ENCODE peak calls at places on chromosomes 16 and 17, in eight cellular contexts. One of them, this sample, is unnamed. For H3K9me3, the result is how much of the 10 kb centered on the place peaks cover.

GRCh38 chr16:489606-490005 is 37.9 kb upstream of the CAPN15 start:
- DNase-seq in heart left ventricle: no peak
- DNase-seq in uterus: no peak
- DNase-seq in stomach: no peak
- DNase-seq in adrenal gland: no peak
- DNase-seq in A549: no peak
- DNase-seq in WERI-Rb-1: no peak
- DNase-seq in body of pancreas: no peak
- DNase-seq in this sample: no peak

GRCh38 chr16:87582221-87582965 is 19.9 kb upstream of the JPH3 start:
- DNase-seq in heart left ventricle: peak
- DNase-seq in body of pancreas: peak
- DNase-seq in adrenal gland: peak
- DNase-seq in A549: no peak
- DNase-seq in WERI-Rb-1: peak
- DNase-seq in uterus: peak
- DNase-seq in stomach: no peak
- DNase-seq in this sample: peak

GRCh38 chr17:14297161-14297851 is 3.6 kb upstream of the HS3ST3B1 start:
- DNase-seq in stomach: peak
- DNase-seq in body of pancreas: no peak
- DNase-seq in adrenal gland: no peak
- DNase-seq in WERI-Rb-1: no peak
- DNase-seq in uterus: no peak
- DNase-seq in heart left ventricle: peak
- DNase-seq in A549: peak
- DNase-seq in this sample: peak

GRCh38 chr17:72021417-72022041 is 99.3 kb upstream of the SOX9 start:
- DNase-seq in body of pancreas: no peak
- DNase-seq in A549: no peak
- DNase-seq in heart left ventricle: no peak
- DNase-seq in WERI-Rb-1: no peak
- DNase-seq in stomach: no peak
- DNase-seq in adrenal gland: no peak
- DNase-seq in uterus: no peak
- DNase-seq in this sample: no peak

GRCh38 chr17:77306790-77307478 is 166.2 kb downstream of the SEC14L1 start:
- DNase-seq in WERI-Rb-1: no peak
- DNase-seq in A549: no peak
- DNase-seq in adrenal gland: no peak
- DNase-seq in heart left ventricle: no peak
- DNase-seq in body of pancreas: peak
- DNase-seq in uterus: no peak
- DNase-seq in stomach: no peak
- DNase-seq in this sample: no peak

GRCh38 chr17:78127240-78127887 is 1.2 kb downstream of the TMC6 start:
- DNase-seq in body of pancreas: peak
- DNase-seq in uterus: no peak
- DNase-seq in WERI-Rb-1: no peak
- DNase-seq in stomach: peak
- DNase-seq in A549: no peak
- DNase-seq in adrenal gland: peak
- DNase-seq in heart left ventricle: peak
- DNase-seq in this sample: peak

GRCh38 chr17:32783602-32784001 is 93.3 kb downstream of the MYO1D start:
- DNase-seq in stomach: no peak
- DNase-seq in adrenal gland: no peak
- DNase-seq in uterus: no peak
- DNase-seq in body of pancreas: peak
- DNase-seq in WERI-Rb-1: no peak
- DNase-seq in heart left ventricle: no peak
- DNase-seq in A549: peak
- DNase-seq in this sample: no peak

GRCh38 chr17:50550661-50551432 is 3.9 kb downstream of the SPATA20 start:
- DNase-seq in WERI-Rb-1: peak
- DNase-seq in adrenal gland: peak
- DNase-seq in heart left ventricle: peak
- DNase-seq in body of pancreas: peak
- DNase-seq in A549: peak
- DNase-seq in stomach: peak
- DNase-seq in uterus: peak
- DNase-seq in this sample: peak

GRCh38 chr16:65274576-65274975 is 152.7 kb upstream of the CDH11 start:
- DNase-seq in stomach: no peak
- DNase-seq in A549: no peak
- DNase-seq in body of pancreas: no peak
- DNase-seq in uterus: no peak
- DNase-seq in heart left ventricle: no peak
- DNase-seq in adrenal gland: no peak
- DNase-seq in WERI-Rb-1: no peak
- DNase-seq in this sample: no peak

GRCh38 chr17:50269477-50270429 is 4.5 kb upstream of the TMEM92 start:
- DNase-seq in body of pancreas: peak
- DNase-seq in heart left ventricle: peak
- DNase-seq in WERI-Rb-1: peak
- DNase-seq in adrenal gland: peak
- DNase-seq in A549: peak
- DNase-seq in stomach: peak
- DNase-seq in uterus: peak
- DNase-seq in this sample: peak

GRCh38 chr16:58678716-58679115 is 5.9 kb downstream of the SLC38A7 start:
- DNase-seq in body of pancreas: peak
- DNase-seq in adrenal gland: peak
- DNase-seq in uterus: no peak
- DNase-seq in A549: no peak
- DNase-seq in WERI-Rb-1: no peak
- DNase-seq in heart left ventricle: peak
- DNase-seq in stomach: no peak
- DNase-seq in this sample: peak

GRCh38 chr16:85327731-85328664 is 215.7 kb upstream of the CIBAR2 start:
- DNase-seq in A549: no peak
- DNase-seq in adrenal gland: no peak
- DNase-seq in body of pancreas: no peak
- DNase-seq in heart left ventricle: peak
- DNase-seq in WERI-Rb-1: peak
- DNase-seq in uterus: no peak
- DNase-seq in stomach: no peak
- DNase-seq in this sample: no peak

GRCh38 chr16:88755745-88756443 is 29.1 kb downstream of the PIEZO1 start:
- DNase-seq in heart left ventricle: no peak
- DNase-seq in uterus: no peak
- DNase-seq in body of pancreas: no peak
- DNase-seq in A549: no peak
- DNase-seq in adrenal gland: no peak
- DNase-seq in stomach: no peak
- DNase-seq in WERI-Rb-1: no peak
- DNase-seq in this sample: no peak
- TF ChIP-seq CTCF in heart left ventricle: no peak
- TF ChIP-seq CTCF in uterus: no peak
- TF ChIP-seq CTCF in body of pancreas: no peak
- TF ChIP-seq CTCF in A549: no peak
- TF ChIP-seq CTCF in adrenal gland: no peak
- TF ChIP-seq CTCF in stomach: no peak
- TF ChIP-seq CTCF in WERI-Rb-1: no peak
- TF ChIP-seq CTCF in this sample: no peak

GRCh38 chr16:5938607-5939006 is 841.0 kb upstream of the EEF2KMT start:
- DNase-seq in adrenal gland: no peak
- DNase-seq in body of pancreas: no peak
- DNase-seq in A549: no peak
- DNase-seq in heart left ventricle: no peak
- DNase-seq in uterus: no peak
- DNase-seq in stomach: no peak
- DNase-seq in WERI-Rb-1: no peak
- DNase-seq in this sample: no peak
- H3K9me3 ChIP-seq in adrenal gland: under half
- H3K9me3 ChIP-seq in body of pancreas: under half
- H3K9me3 ChIP-seq in A549: under half
- H3K9me3 ChIP-seq in heart left ventricle: under half
- H3K9me3 ChIP-seq in uterus: under half
- H3K9me3 ChIP-seq in stomach: under half
- H3K9me3 ChIP-seq in WERI-Rb-1: under half
- H3K9me3 ChIP-seq in this sample: under half

GRCh38 chr16:48433849-48434530 is 48.8 kb upstream of the SIAH1 start:
- DNase-seq in WERI-Rb-1: no peak
- DNase-seq in uterus: no peak
- DNase-seq in body of pancreas: peak
- DNase-seq in heart left ventricle: no peak
- DNase-seq in A549: no peak
- DNase-seq in stomach: no peak
- DNase-seq in adrenal gland: no peak
- DNase-seq in this sample: no peak
- H3K27ac ChIP-seq in WERI-Rb-1: no peak
- H3K27ac ChIP-seq in uterus: no peak
- H3K27ac ChIP-seq in body of pancreas: no peak
- H3K27ac ChIP-seq in heart left ventricle: no peak
- H3K27ac ChIP-seq in A549: peak
- H3K27ac ChIP-seq in stomach: no peak
- H3K27ac ChIP-seq in adrenal gland: no peak
- H3K27ac ChIP-seq in this sample: no peak

GRCh38 chr17:17570207-17570797 is 21.2 kb downstream of the PEMT start:
- DNase-seq in heart left ventricle: peak
- DNase-seq in adrenal gland: peak
- DNase-seq in stomach: peak
- DNase-seq in WERI-Rb-1: peak
- DNase-seq in body of pancreas: peak
- DNase-seq in uterus: peak
- DNase-seq in A549: peak
- DNase-seq in this sample: peak
- TF ChIP-seq CTCF in heart left ventricle: peak
- TF ChIP-seq CTCF in adrenal gland: no peak
- TF ChIP-seq CTCF in stomach: peak
- TF ChIP-seq CTCF in WERI-Rb-1: peak
- TF ChIP-seq CTCF in body of pancreas: peak
- TF ChIP-seq CTCF in uterus: peak
- TF ChIP-seq CTCF in A549: peak
- TF ChIP-seq CTCF in this sample: peak

GRCh38 chr16:35480988-35481387 is 2021.6 kb downstream of the TP53TG3F start:
- DNase-seq in uterus: no peak
- DNase-seq in adrenal gland: no peak
- DNase-seq in stomach: no peak
- DNase-seq in body of pancreas: no peak
- DNase-seq in A549: no peak
- DNase-seq in WERI-Rb-1: no peak
- DNase-seq in heart left ventricle: no peak
- DNase-seq in this sample: no peak
- H3K9me3 ChIP-seq in uterus: under half
- H3K9me3 ChIP-seq in adrenal gland: under half
- H3K9me3 ChIP-seq in stomach: under half
- H3K9me3 ChIP-seq in body of pancreas: under half
- H3K9me3 ChIP-seq in A549: under half
- H3K9me3 ChIP-seq in WERI-Rb-1: under half
- H3K9me3 ChIP-seq in heart left ventricle: under half
- H3K9me3 ChIP-seq in this sample: under half

GRCh38 chr17:57900991-57901743 is 51.3 kb upstream of the MRPS23 start:
- DNase-seq in A549: no peak
- DNase-seq in heart left ventricle: no peak
- DNase-seq in adrenal gland: no peak
- DNase-seq in WERI-Rb-1: no peak
- DNase-seq in stomach: peak
- DNase-seq in body of pancreas: peak
- DNase-seq in uterus: no peak
- DNase-seq in this sample: no peak

GRCh38 chr17:57899822-57900221 is 50.0 kb upstream of the MRPS23 start:
- DNase-seq in stomach: peak
- DNase-seq in heart left ventricle: peak
- DNase-seq in adrenal gland: peak
- DNase-seq in A549: no peak
- DNase-seq in WERI-Rb-1: no peak
- DNase-seq in uterus: peak
- DNase-seq in body of pancreas: peak
- DNase-seq in this sample: peak

GRCh38 chr17:57902117-57902799 is 52.4 kb upstream of the MRPS23 start:
- DNase-seq in stomach: no peak
- DNase-seq in adrenal gland: no peak
- DNase-seq in uterus: no peak
- DNase-seq in WERI-Rb-1: no peak
- DNase-seq in A549: no peak
- DNase-seq in body of pancreas: no peak
- DNase-seq in heart left ventricle: no peak
- DNase-seq in this sample: no peak

GRCh38 chr17:57898487-57899311 is 48.9 kb upstream of the MRPS23 start:
- DNase-seq in adrenal gland: peak
- DNase-seq in uterus: no peak
- DNase-seq in stomach: peak
- DNase-seq in WERI-Rb-1: peak
- DNase-seq in body of pancreas: peak
- DNase-seq in heart left ventricle: peak
- DNase-seq in A549: no peak
- DNase-seq in this sample: peak

DNA sequence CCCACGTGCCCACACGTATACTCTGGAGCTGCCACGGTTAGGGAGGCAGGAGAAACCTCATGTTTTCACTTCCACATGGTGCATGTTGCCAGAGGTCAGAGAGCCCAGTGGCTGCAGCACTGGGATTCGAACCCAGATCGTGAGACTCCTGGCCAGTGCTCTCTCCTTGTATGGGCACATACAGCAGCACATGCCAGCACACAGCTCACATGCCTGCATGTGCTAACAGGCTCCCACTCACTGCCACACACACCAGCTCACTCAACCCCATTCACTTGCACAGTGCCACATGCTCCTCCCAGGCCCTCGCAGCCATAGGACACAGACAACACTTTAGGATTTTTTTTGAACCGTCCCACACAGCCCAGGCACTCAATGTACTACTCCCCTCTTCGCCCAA is 49.5 kb upstream of the MRPS23 start:
- DNase-seq in body of pancreas: no peak
- DNase-seq in WERI-Rb-1: no peak
- DNase-seq in heart left ventricle: peak
- DNase-seq in uterus: no peak
- DNase-seq in A549: no peak
- DNase-seq in adrenal gland: no peak
- DNase-seq in stomach: no peak
- DNase-seq in this sample: peak
- H3K27ac ChIP-seq in body of pancreas: peak
- H3K27ac ChIP-seq in WERI-Rb-1: peak
- H3K27ac ChIP-seq in heart left ventricle: peak
- H3K27ac ChIP-seq in uterus: peak
- H3K27ac ChIP-seq in A549: peak
- H3K27ac ChIP-seq in adrenal gland: peak
- H3K27ac ChIP-seq in stomach: peak
- H3K27ac ChIP-seq in this sample: peak

This sample was measured in psoas muscle.